ENCODE peak calls at places on chromosomes 2 and 18, in five cellular contexts. P, J, Q, I and X are unnamed samples.

GRCh38 chr2:98727369-98727749 is 3.6 kb downstream of the MGAT4A start:
- DNase-seq in P (no peak), J (no peak), Q (peak), I (no peak), X (no peak)

GRCh38 chr2:241035142-241035817 is 36.9 kb downstream of the SNED1 start:
- DNase-seq in P (no peak), J (no peak), Q (no peak), I (no peak), X (peak)

GRCh38 chr2:235564884-235565530 is 71.2 kb downstream of the AGAP1 start:
- DNase-seq in P (no peak), J (no peak), Q (no peak), I (no peak), X (no peak)

GRCh38 chr2:56230171-56230570 is 46.4 kb downstream of the CCDC85A start:
- DNase-seq in P (no peak), J (no peak), Q (peak), I (no peak), X (no peak)

GRCh38 chr2:127379712-127380355 is 7.9 kb downstream of the MAP3K2 start:
- DNase-seq in P (no peak), J (no peak), Q (no peak), I (no peak), X (no peak)

GRCh38 chr2:48306409-48307284 is 223.3 kb upstream of the STON1 start:
- DNase-seq in P (no peak), J (no peak), Q (no peak), I (no peak), X (no peak)

GRCh38 chr2:179751184-179751809 is 110.1 kb downstream of the ZNF385B start:
- DNase-seq in P (peak), J (no peak), Q (peak), I (peak), X (no peak)

GRCh38 chr2:150167711-150168110 is 319.8 kb downstream of the RND3 start:
- DNase-seq in P (peak), J (no peak), Q (peak), I (no peak), X (no peak)

GRCh38 chr2:234986346-234986745 is 34.5 kb downstream of the SH3BP4 start:
- DNase-seq in P (no peak), J (no peak), Q (peak), I (no peak), X (no peak)

GRCh38 chr2:164389411-164389810 is 231.9 kb downstream of the GRB14 start:
- DNase-seq in P (no peak), J (no peak), Q (no peak), I (no peak), X (no peak)

GRCh38 chr2:208356846-208357574 is 49.6 kb upstream of the PTH2R start:
- DNase-seq in P (no peak), J (no peak), Q (no peak), I (no peak), X (no peak)

GRCh38 chr2:219392754-219393153 is 5.0 kb upstream of the DNPEP start:
- DNase-seq in P (no peak), J (no peak), Q (no peak), I (no peak), X (no peak)

GRCh38 chr18:74113711-74114110 is 33.9 kb downstream of the FBXO15 start:
- DNase-seq in P (no peak), J (no peak), Q (no peak), I (no peak), X (no peak)

GRCh38 chr2:192377174-192377573 is 182.4 kb upstream of the TMEFF2 start:
- DNase-seq in P (no peak), J (no peak), Q (no peak), I (no peak), X (no peak)

GRCh38 chr18:22179631-22180030 is 10.2 kb downstream of the GATA6 start:
- DNase-seq in P (no peak), J (no peak), Q (peak), I (no peak), X (no peak)

GRCh38 chr2:98394595-98395153 is 48.4 kb downstream of the CNGA3 start:
- DNase-seq in P (no peak), J (no peak), Q (peak), I (no peak), X (no peak)

GRCh38 chr2:174124171-174124570 is 124.2 kb downstream of the OLA1 start:
- DNase-seq in P (no peak), J (no peak), Q (no peak), I (no peak), X (no peak)

GRCh38 chr2:44769349-44770005 is 172.0 kb upstream of the SIX3 start:
- DNase-seq in P (no peak), J (no peak), Q (no peak), I (no peak), X (no peak)

GRCh38 chr18:66495844-66496243 is 108.0 kb downstream of the CDH19 start:
- DNase-seq in P (peak), J (peak), Q (peak), I (peak), X (no peak)

GRCh38 chr2:192500550-192501200 is 305.9 kb upstream of the TMEFF2 start:
- DNase-seq in P (peak), J (no peak), Q (no peak), I (peak), X (no peak)

GRCh38 chr2:185219981-185220380 is 518.6 kb upstream of the FSIP2 start:
- DNase-seq in P (no peak), J (no peak), Q (no peak), I (no peak), X (no peak)

GRCh38 chr2:240163056-240163714 is 22.7 kb upstream of the OTOS start:
- DNase-seq in P (no peak), J (no peak), Q (no peak), I (no peak), X (no peak)

GRCh38 chr2:69797836-69798465 is 31.5 kb upstream of the GMCL1 start:
- DNase-seq in P (no peak), J (no peak), Q (peak), I (no peak), X (no peak)

GRCh38 chr2:120398961-120399888 is 53.3 kb downstream of the INHBB start:
- DNase-seq in P (peak), J (no peak), Q (no peak), I (no peak), X (peak)

GRCh38 chr2:227805578-227805977 is 8.1 kb upstream of the CCL20 start:
- DNase-seq in P (no peak), J (peak), Q (no peak), I (peak), X (no peak)

GRCh38 chr2:180577567-180577966 is 402.8 kb upstream of the UBE2E3 start:
- DNase-seq in P (no peak), J (no peak), Q (no peak), I (no peak), X (no peak)

GRCh38 chr2:10269291-10269690 is 33.4 kb upstream of the HPCAL1 start:
- DNase-seq in P (no peak), J (no peak), Q (no peak), I (no peak), X (no peak)

GRCh38 chr2:192390401-192390800 is 195.7 kb upstream of the TMEFF2 start:
- DNase-seq in P (no peak), J (no peak), Q (no peak), I (no peak), X (no peak)

GRCh38 chr2:53593891-53594585 is 173.6 kb upstream of the CHAC2 start:
- DNase-seq in P (no peak), J (no peak), Q (no peak), I (no peak), X (no peak)

GRCh38 chr18:7447629-7448028 is 119.5 kb upstream of the PTPRM start:
- DNase-seq in P (no peak), J (no peak), Q (no peak), I (no peak), X (no peak)

GRCh38 chr2:67641709-67642397 is 244.7 kb downstream of the ETAA1 start:
- DNase-seq in P (no peak), J (no peak), Q (no peak), I (no peak), X (no peak)

GRCh38 chr2:119242276-119243119 is 18.9 kb downstream of the STEAP3 start:
- DNase-seq in P (no peak), J (no peak), Q (no peak), I (no peak), X (peak)

GRCh38 chr2:137893145-137893544 is 71.1 kb upstream of the HNMT start:
- DNase-seq in P (no peak), J (no peak), Q (no peak), I (no peak), X (no peak)

DNA sequence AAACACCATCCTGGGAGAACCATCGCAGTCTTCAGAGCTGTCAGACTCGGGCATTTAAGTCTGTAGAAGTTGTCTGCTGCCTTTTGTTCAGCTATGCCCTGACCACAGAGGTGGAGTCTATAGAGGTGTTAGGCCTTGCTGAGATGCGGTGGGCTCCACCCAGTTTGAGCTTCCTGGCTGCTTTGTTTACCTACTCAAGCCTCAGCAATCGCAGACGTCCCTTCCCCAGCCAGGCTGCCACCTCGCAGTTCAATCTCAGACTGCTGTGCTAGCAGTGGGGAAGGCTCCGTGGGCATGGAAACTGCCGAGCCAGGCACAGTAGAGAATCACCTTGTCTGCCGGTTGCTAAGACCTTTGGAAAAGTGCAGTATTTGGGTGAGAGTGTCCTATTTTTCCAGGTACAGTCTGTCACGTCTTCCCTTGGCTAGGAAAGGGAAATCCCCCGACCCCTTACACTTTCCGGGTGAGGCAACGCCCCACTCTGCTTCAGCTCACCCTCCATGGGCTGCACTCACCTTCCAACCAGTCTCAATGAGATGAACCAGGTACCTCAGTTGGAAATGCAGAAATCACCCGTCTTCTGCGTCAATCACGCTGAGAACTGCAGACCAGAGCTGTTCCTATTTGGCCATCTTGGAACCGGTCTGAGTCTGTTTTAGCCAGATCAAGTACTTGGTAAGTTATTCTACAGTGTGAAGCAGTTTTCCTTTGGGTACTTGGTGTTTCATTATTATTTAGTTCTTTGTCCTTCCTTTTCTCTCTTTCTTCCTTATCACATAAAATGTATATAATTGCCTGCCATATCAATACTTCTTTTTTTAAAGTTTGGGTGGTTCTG is 71.5 kb downstream of the CDC42EP3 start:
- DNase-seq in P (no peak), J (no peak), Q (no peak), I (no peak), X (no peak)
- TF ChIP-seq POLR2A in P (no peak), J (no peak), Q (no peak), I (no peak), X (no peak)

DNA sequence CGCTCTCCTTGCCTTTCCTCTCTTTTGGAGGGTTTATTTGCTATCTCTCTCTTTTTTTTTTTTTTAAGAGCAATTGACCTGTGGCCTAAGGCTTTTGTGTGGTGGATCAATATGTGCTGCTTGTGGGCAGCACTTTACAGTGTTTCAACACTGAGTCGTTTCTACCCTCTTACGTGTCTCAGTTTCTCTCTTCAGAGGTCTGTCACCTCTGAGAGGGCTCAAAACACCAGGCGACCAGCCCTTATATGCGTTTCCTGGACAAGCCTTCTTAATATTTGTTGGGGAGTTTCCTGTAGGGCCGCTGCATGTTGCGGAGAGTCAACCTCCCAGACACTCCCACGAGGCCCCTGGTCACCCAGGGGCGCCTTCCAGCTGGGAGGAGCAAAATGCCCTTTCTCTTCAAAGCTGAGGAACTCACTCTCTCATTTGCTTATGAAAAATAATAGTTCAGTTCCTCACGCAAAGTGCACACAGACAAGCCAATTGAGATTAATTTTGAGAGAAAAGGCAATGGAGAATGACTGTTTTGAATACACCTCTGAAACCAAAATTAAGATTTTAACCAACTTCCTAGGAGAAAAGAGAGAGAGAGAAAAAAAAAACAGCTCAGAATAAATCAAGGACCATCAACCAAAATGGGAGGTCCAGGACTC is 96.3 kb upstream of the B3GNT2 start:
- DNase-seq in P (no peak), J (no peak), Q (no peak), I (peak), X (no peak)
- TF ChIP-seq POLR2A in P (no peak), J (no peak), Q (no peak), I (no peak), X (no peak)

GRCh38 chr2:114489143-114489542 is 46.7 kb downstream of the DPP10 start:
- DNase-seq in P (no peak), J (peak), Q (no peak), I (no peak), X (no peak)
- TF ChIP-seq POLR2A in P (no peak), J (no peak), Q (no peak), I (no peak), X (no peak)

GRCh38 chr2:72915907-72916742 is 1.2 kb upstream of the EMX1 start:
- DNase-seq in P (peak), J (peak), Q (no peak), I (peak), X (no peak)

GRCh38 chr2:72917875-72918660 is 749 bp downstream of the EMX1 start:
- DNase-seq in P (no peak), J (no peak), Q (no peak), I (peak), X (no peak)

GRCh38 chr2:72915076-72915906 is 2.0 kb upstream of the EMX1 start:
- DNase-seq in P (no peak), J (no peak), Q (no peak), I (no peak), X (peak)

GRCh38 chr2:72916743-72917137 is 579 bp upstream of the EMX1 start:
- DNase-seq in P (no peak), J (no peak), Q (no peak), I (no peak), X (no peak)

GRCh38 chr2:72917138-72917874 is at the start of gene EMX1:
- DNase-seq in P (peak), J (peak), Q (no peak), I (no peak), X (peak)
- TF ChIP-seq POLR2A in P (no peak), J (no peak), Q (no peak), I (no peak), X (no peak)

DNA sequence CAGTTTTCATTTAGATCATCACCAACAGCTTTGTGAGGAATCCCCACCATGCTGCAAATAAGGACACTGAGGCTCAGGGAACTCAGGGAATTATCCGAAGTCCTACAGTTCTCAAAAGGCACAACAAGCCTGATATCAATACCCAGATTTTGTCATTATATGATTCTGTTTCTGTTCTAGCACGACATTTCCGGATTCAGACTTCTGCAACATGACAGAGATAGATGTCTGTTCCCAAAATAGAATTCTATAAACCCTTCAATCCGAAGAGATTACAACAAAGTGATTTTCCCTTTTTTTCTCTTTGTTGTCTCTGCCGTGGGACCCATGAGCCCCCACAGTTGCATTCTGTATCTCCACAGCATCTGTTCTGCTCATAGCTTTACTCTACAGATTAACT is 72.0 kb downstream of the DOCK10 start:
- DNase-seq in P (no peak), J (no peak), Q (no peak), I (no peak), X (no peak)
- TF ChIP-seq POLR2A in P (no peak), J (no peak), Q (no peak), I (no peak), X (no peak)

DNA sequence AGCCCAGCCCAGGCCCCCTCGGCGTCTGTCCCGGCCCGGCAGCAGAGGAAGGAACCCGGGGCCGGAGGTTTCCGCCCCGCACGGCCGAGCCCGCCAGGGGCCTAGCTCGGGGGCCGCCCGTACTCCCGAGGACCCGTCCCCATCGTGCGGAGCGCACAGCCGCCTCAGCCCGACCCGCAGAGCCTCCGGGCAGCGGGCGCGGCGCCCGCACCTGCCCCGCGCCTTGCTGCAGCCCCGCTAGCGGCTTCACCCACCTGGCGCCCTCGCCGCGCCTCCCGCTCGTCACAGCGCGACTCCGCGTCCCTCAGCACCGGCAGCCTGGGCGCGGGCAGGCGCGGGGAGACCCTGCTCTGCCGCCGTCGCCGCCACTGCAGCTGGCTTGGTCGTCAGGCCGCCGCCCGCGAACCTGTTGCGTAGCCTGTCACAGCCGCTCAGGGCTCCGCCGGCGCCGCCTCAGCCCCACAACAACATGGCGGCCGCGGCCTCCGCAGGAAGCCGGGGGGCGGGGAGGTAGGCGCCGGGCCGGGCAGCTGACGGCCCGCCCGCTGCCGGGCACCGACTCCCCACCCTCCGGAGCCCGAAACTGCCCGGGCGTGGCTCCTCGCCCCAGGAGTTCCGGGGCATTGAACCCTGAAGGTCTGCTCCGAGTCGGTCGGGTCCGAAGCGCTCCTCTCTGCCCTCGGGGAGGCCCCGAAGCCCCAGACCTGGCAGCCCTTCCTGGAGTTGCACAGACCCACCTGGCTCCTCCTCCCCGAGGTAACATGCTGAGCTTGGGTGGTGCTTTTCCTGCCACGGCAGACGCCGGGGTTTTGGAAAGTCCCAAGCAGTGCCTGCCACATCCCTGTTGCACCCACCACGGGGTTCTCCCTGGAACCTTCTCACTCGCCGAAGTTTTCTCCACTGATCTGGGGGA is at the start of gene ITSN2:
- DNase-seq in P (peak), J (peak), Q (peak), I (peak), X (peak)
- TF ChIP-seq POLR2A in P (peak), J (peak), Q (peak), I (peak), X (peak)

DNA sequence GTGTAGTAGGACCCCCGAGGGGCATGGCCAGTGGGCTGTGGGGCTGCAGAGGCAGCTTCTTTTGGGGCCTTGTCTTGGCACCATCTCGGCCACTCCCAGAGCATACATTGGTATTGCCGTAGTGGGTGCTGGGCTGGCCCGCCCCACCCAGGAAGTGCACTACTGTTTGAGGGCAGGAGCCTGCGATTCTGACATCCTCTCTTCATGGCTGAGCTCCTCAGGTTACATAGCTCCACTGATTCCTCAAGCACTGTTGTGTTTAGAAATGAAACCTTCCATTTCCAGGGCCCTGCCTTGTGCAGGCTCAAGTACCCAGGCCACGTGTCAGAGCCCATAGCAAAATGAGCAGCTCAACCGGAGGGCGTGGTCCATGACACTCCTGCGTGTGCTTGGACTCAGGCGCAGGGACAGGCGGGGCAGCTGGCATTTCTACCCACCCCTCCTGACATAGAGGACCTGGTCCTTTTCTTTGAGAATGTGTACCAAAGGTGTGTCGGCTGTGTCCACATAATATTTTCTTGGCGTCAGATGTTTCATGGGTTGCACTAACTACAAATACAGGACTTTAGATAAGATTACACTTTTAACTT is 67.9 kb downstream of the DGKD start:
- DNase-seq in P (peak), J (no peak), Q (no peak), I (no peak), X (peak)
- TF ChIP-seq POLR2A in P (no peak), J (no peak), Q (no peak), I (no peak), X (no peak)